ENCODE peak calls at places on chromosomes 1 and 21, in ten cellular contexts. One of them, this sample, is unnamed.

GRCh38 chr1:213244664-213245091 is 193.6 kb downstream of the RPS6KC1 start:
- DNase-seq in astrocyte of the spinal cord: peak
- DNase-seq in mesenchymal stem cell: peak
- DNase-seq in stimulated activated CD8-positive, alpha-beta memory T cell treated with anti-CD3 and anti-CD28 coated beads, Interleukin-4, amount 100 ng/mL, for 1 hour: no peak
- DNase-seq in AG10803: peak
- DNase-seq in right lobe of liver: no peak
- DNase-seq in MCF 10A: peak
- DNase-seq in aorta: no peak
- DNase-seq in effector CD4-positive, alpha-beta T cell: no peak
- DNase-seq in left colon: no peak
- DNase-seq in this sample: no peak

GRCh38 chr1:3192825-3193224 is 123.8 kb downstream of the PRDM16 start:
- DNase-seq in mesenchymal stem cell: no peak
- DNase-seq in MCF 10A: no peak
- DNase-seq in effector CD4-positive, alpha-beta T cell: no peak
- DNase-seq in stimulated activated CD8-positive, alpha-beta memory T cell treated with anti-CD3 and anti-CD28 coated beads, Interleukin-4, amount 100 ng/mL, for 1 hour: no peak
- DNase-seq in astrocyte of the spinal cord: peak
- DNase-seq in aorta: peak
- DNase-seq in AG10803: no peak
- DNase-seq in left colon: no peak
- DNase-seq in right lobe of liver: no peak
- DNase-seq in this sample: no peak

GRCh38 chr1:10594481-10595050 is 119.8 kb downstream of the PEX14 start:
- DNase-seq in stimulated activated CD8-positive, alpha-beta memory T cell treated with anti-CD3 and anti-CD28 coated beads, Interleukin-4, amount 100 ng/mL, for 1 hour: no peak
- DNase-seq in aorta: no peak
- DNase-seq in left colon: no peak
- DNase-seq in AG10803: no peak
- DNase-seq in mesenchymal stem cell: no peak
- DNase-seq in right lobe of liver: no peak
- DNase-seq in astrocyte of the spinal cord: no peak
- DNase-seq in MCF 10A: no peak
- DNase-seq in effector CD4-positive, alpha-beta T cell: no peak
- DNase-seq in this sample: no peak

GRCh38 chr1:65866439-65866838 is 73.7 kb downstream of the PDE4B start:
- DNase-seq in aorta: no peak
- DNase-seq in mesenchymal stem cell: no peak
- DNase-seq in effector CD4-positive, alpha-beta T cell: no peak
- DNase-seq in MCF 10A: no peak
- DNase-seq in astrocyte of the spinal cord: no peak
- DNase-seq in left colon: no peak
- DNase-seq in AG10803: no peak
- DNase-seq in right lobe of liver: no peak
- DNase-seq in stimulated activated CD8-positive, alpha-beta memory T cell treated with anti-CD3 and anti-CD28 coated beads, Interleukin-4, amount 100 ng/mL, for 1 hour: no peak
- DNase-seq in this sample: no peak

GRCh38 chr1:110380667-110381283 is 10.1 kb downstream of the SLC16A4 start:
- DNase-seq in left colon: no peak
- DNase-seq in MCF 10A: peak
- DNase-seq in effector CD4-positive, alpha-beta T cell: no peak
- DNase-seq in AG10803: peak
- DNase-seq in mesenchymal stem cell: peak
- DNase-seq in right lobe of liver: no peak
- DNase-seq in stimulated activated CD8-positive, alpha-beta memory T cell treated with anti-CD3 and anti-CD28 coated beads, Interleukin-4, amount 100 ng/mL, for 1 hour: no peak
- DNase-seq in astrocyte of the spinal cord: peak
- DNase-seq in aorta: no peak
- DNase-seq in this sample: no peak

GRCh38 chr1:228272331-228272791 is 64.5 kb downstream of the OBSCN start:
- DNase-seq in astrocyte of the spinal cord: no peak
- DNase-seq in left colon: no peak
- DNase-seq in mesenchymal stem cell: no peak
- DNase-seq in aorta: no peak
- DNase-seq in effector CD4-positive, alpha-beta T cell: no peak
- DNase-seq in stimulated activated CD8-positive, alpha-beta memory T cell treated with anti-CD3 and anti-CD28 coated beads, Interleukin-4, amount 100 ng/mL, for 1 hour: no peak
- DNase-seq in MCF 10A: no peak
- DNase-seq in right lobe of liver: no peak
- DNase-seq in AG10803: no peak
- DNase-seq in this sample: no peak

GRCh38 chr1:77900687-77901293 is 12.4 kb downstream of the NEXN start:
- DNase-seq in stimulated activated CD8-positive, alpha-beta memory T cell treated with anti-CD3 and anti-CD28 coated beads, Interleukin-4, amount 100 ng/mL, for 1 hour: no peak
- DNase-seq in left colon: peak
- DNase-seq in aorta: no peak
- DNase-seq in effector CD4-positive, alpha-beta T cell: no peak
- DNase-seq in mesenchymal stem cell: peak
- DNase-seq in MCF 10A: peak
- DNase-seq in right lobe of liver: no peak
- DNase-seq in astrocyte of the spinal cord: peak
- DNase-seq in AG10803: peak
- DNase-seq in this sample: no peak

GRCh38 chr1:15712158-15712557 is 23.9 kb upstream of the SLC25A34 start:
- DNase-seq in AG10803: no peak
- DNase-seq in stimulated activated CD8-positive, alpha-beta memory T cell treated with anti-CD3 and anti-CD28 coated beads, Interleukin-4, amount 100 ng/mL, for 1 hour: no peak
- DNase-seq in effector CD4-positive, alpha-beta T cell: no peak
- DNase-seq in left colon: no peak
- DNase-seq in right lobe of liver: no peak
- DNase-seq in aorta: no peak
- DNase-seq in astrocyte of the spinal cord: no peak
- DNase-seq in MCF 10A: no peak
- DNase-seq in mesenchymal stem cell: no peak
- DNase-seq in this sample: no peak

GRCh38 chr1:59359325-59359724 is 62.4 kb downstream of the FGGY start:
- DNase-seq in astrocyte of the spinal cord: peak
- DNase-seq in AG10803: no peak
- DNase-seq in effector CD4-positive, alpha-beta T cell: no peak
- DNase-seq in mesenchymal stem cell: no peak
- DNase-seq in aorta: no peak
- DNase-seq in stimulated activated CD8-positive, alpha-beta memory T cell treated with anti-CD3 and anti-CD28 coated beads, Interleukin-4, amount 100 ng/mL, for 1 hour: no peak
- DNase-seq in right lobe of liver: no peak
- DNase-seq in left colon: no peak
- DNase-seq in MCF 10A: no peak
- DNase-seq in this sample: no peak

GRCh38 chr1:116921937-116922336 is 12.2 kb downstream of the PTGFRN start:
- DNase-seq in astrocyte of the spinal cord: no peak
- DNase-seq in AG10803: no peak
- DNase-seq in stimulated activated CD8-positive, alpha-beta memory T cell treated with anti-CD3 and anti-CD28 coated beads, Interleukin-4, amount 100 ng/mL, for 1 hour: no peak
- DNase-seq in right lobe of liver: no peak
- DNase-seq in mesenchymal stem cell: no peak
- DNase-seq in effector CD4-positive, alpha-beta T cell: no peak
- DNase-seq in left colon: no peak
- DNase-seq in aorta: no peak
- DNase-seq in MCF 10A: no peak
- DNase-seq in this sample: no peak

GRCh38 chr21:30058928-30059327 is 107.7 kb downstream of the CLDN17 start:
- DNase-seq in stimulated activated CD8-positive, alpha-beta memory T cell treated with anti-CD3 and anti-CD28 coated beads, Interleukin-4, amount 100 ng/mL, for 1 hour: no peak
- DNase-seq in aorta: no peak
- DNase-seq in left colon: no peak
- DNase-seq in MCF 10A: no peak
- DNase-seq in right lobe of liver: no peak
- DNase-seq in effector CD4-positive, alpha-beta T cell: no peak
- DNase-seq in mesenchymal stem cell: no peak
- DNase-seq in AG10803: no peak
- DNase-seq in astrocyte of the spinal cord: no peak
- DNase-seq in this sample: no peak

GRCh38 chr1:212236664-212237220 is 48.5 kb upstream of the PPP2R5A start:
- DNase-seq in effector CD4-positive, alpha-beta T cell: no peak
- DNase-seq in left colon: no peak
- DNase-seq in stimulated activated CD8-positive, alpha-beta memory T cell treated with anti-CD3 and anti-CD28 coated beads, Interleukin-4, amount 100 ng/mL, for 1 hour: no peak
- DNase-seq in astrocyte of the spinal cord: no peak
- DNase-seq in aorta: no peak
- DNase-seq in right lobe of liver: no peak
- DNase-seq in MCF 10A: no peak
- DNase-seq in AG10803: peak
- DNase-seq in mesenchymal stem cell: no peak
- DNase-seq in this sample: no peak

GRCh38 chr1:41883507-41883906 is 35.2 kb downstream of the HIVEP3 start:
- DNase-seq in aorta: no peak
- DNase-seq in AG10803: no peak
- DNase-seq in right lobe of liver: peak
- DNase-seq in mesenchymal stem cell: no peak
- DNase-seq in stimulated activated CD8-positive, alpha-beta memory T cell treated with anti-CD3 and anti-CD28 coated beads, Interleukin-4, amount 100 ng/mL, for 1 hour: no peak
- DNase-seq in MCF 10A: no peak
- DNase-seq in astrocyte of the spinal cord: no peak
- DNase-seq in effector CD4-positive, alpha-beta T cell: no peak
- DNase-seq in left colon: no peak
- DNase-seq in this sample: no peak

GRCh38 chr1:39671433-39671792 is 494 bp downstream of the NT5C1A start:
- DNase-seq in MCF 10A: no peak
- DNase-seq in right lobe of liver: no peak
- DNase-seq in mesenchymal stem cell: no peak
- DNase-seq in effector CD4-positive, alpha-beta T cell: no peak
- DNase-seq in aorta: peak
- DNase-seq in astrocyte of the spinal cord: no peak
- DNase-seq in AG10803: no peak
- DNase-seq in stimulated activated CD8-positive, alpha-beta memory T cell treated with anti-CD3 and anti-CD28 coated beads, Interleukin-4, amount 100 ng/mL, for 1 hour: no peak
- DNase-seq in left colon: no peak
- DNase-seq in this sample: no peak

GRCh38 chr1:232123775-232124659 is 497.4 kb downstream of the DISC1 start:
- DNase-seq in effector CD4-positive, alpha-beta T cell: no peak
- DNase-seq in left colon: no peak
- DNase-seq in right lobe of liver: no peak
- DNase-seq in mesenchymal stem cell: peak
- DNase-seq in aorta: no peak
- DNase-seq in astrocyte of the spinal cord: no peak
- DNase-seq in AG10803: peak
- DNase-seq in MCF 10A: peak
- DNase-seq in stimulated activated CD8-positive, alpha-beta memory T cell treated with anti-CD3 and anti-CD28 coated beads, Interleukin-4, amount 100 ng/mL, for 1 hour: no peak
- DNase-seq in this sample: no peak

GRCh38 chr1:22107126-22107525 is 35.8 kb downstream of the WNT4 start:
- DNase-seq in aorta: no peak
- DNase-seq in MCF 10A: no peak
- DNase-seq in right lobe of liver: no peak
- DNase-seq in AG10803: peak
- DNase-seq in left colon: no peak
- DNase-seq in astrocyte of the spinal cord: peak
- DNase-seq in stimulated activated CD8-positive, alpha-beta memory T cell treated with anti-CD3 and anti-CD28 coated beads, Interleukin-4, amount 100 ng/mL, for 1 hour: no peak
- DNase-seq in effector CD4-positive, alpha-beta T cell: no peak
- DNase-seq in mesenchymal stem cell: peak
- DNase-seq in this sample: no peak

GRCh38 chr1:193754732-193755427 is 568.5 kb upstream of the B3GALT2 start:
- DNase-seq in right lobe of liver: no peak
- DNase-seq in MCF 10A: peak
- DNase-seq in aorta: no peak
- DNase-seq in mesenchymal stem cell: no peak
- DNase-seq in effector CD4-positive, alpha-beta T cell: no peak
- DNase-seq in stimulated activated CD8-positive, alpha-beta memory T cell treated with anti-CD3 and anti-CD28 coated beads, Interleukin-4, amount 100 ng/mL, for 1 hour: no peak
- DNase-seq in astrocyte of the spinal cord: no peak
- DNase-seq in left colon: no peak
- DNase-seq in AG10803: no peak
- DNase-seq in this sample: no peak